ENCODE peak calls at places on chromosomes 6 and 20, in four cellular contexts. One of them, this sample, is unnamed.

GRCh38 chr20:5580940-5581708 is 169.1 kb upstream of the SHLD1 start:
- DNase-seq in GM23338: no peak
- DNase-seq in GM23248: no peak
- DNase-seq in SK-N-SH: no peak
- DNase-seq in this sample: no peak

GRCh38 chr20:45890077-45890996 is 671 bp downstream of the NEURL2 start:
- DNase-seq in GM23338: peak; percentile 92
- DNase-seq in GM23248: peak; percentile 83
- DNase-seq in SK-N-SH: peak; percentile 91
- DNase-seq in this sample: peak; percentile 92

GRCh38 chr6:42217165-42217522 is 517 bp downstream of the MRPS10 start:
- DNase-seq in GM23338: no peak
- DNase-seq in GM23248: peak; percentile 42
- DNase-seq in SK-N-SH: no peak
- DNase-seq in this sample: no peak

GRCh38 chr6:3035397-3035796 is 32.9 kb upstream of the RIPK1 start:
- DNase-seq in GM23338: no peak
- DNase-seq in GM23248: no peak
- DNase-seq in SK-N-SH: no peak
- DNase-seq in this sample: no peak

GRCh38 chr6:2770171-2770570 is 5.0 kb downstream of the WRNIP1 start:
- DNase-seq in GM23338: peak; percentile 28
- DNase-seq in GM23248: no peak
- DNase-seq in SK-N-SH: peak; percentile 71
- DNase-seq in this sample: no peak

GRCh38 chr20:46563170-46563847 is 12.9 kb upstream of the OCSTAMP start:
- DNase-seq in GM23338: peak; percentile 70
- DNase-seq in GM23248: no peak
- DNase-seq in SK-N-SH: no peak
- DNase-seq in this sample: no peak

GRCh38 chr6:169166896-169167580 is 86.6 kb downstream of the THBS2 start:
- DNase-seq in GM23338: no peak
- DNase-seq in GM23248: no peak
- DNase-seq in SK-N-SH: peak; percentile 20
- DNase-seq in this sample: no peak

GRCh38 chr6:166589334-166589731 is 2.9 kb upstream of the RAMACL start:
- DNase-seq in GM23338: no peak
- DNase-seq in GM23248: no peak
- DNase-seq in SK-N-SH: no peak
- DNase-seq in this sample: no peak

GRCh38 chr20:57326667-57327455 is 2.7 kb upstream of the SPO11 start:
- DNase-seq in GM23338: peak; percentile 21
- DNase-seq in GM23248: no peak
- DNase-seq in SK-N-SH: no peak
- DNase-seq in this sample: peak; percentile 65

GRCh38 chr6:132919028-132919427 is 104.7 kb downstream of the RPS12 start:
- DNase-seq in GM23338: peak; percentile 18
- DNase-seq in GM23248: no peak
- DNase-seq in SK-N-SH: peak; percentile 6
- DNase-seq in this sample: no peak

GRCh38 chr6:53701333-53702073 is 35.9 kb upstream of the KLHL31 start:
- DNase-seq in GM23338: no peak
- DNase-seq in GM23248: no peak
- DNase-seq in SK-N-SH: no peak
- DNase-seq in this sample: no peak

GRCh38 chr6:100568255-100568654 is 103.5 kb upstream of the SIM1 start:
- DNase-seq in GM23338: no peak
- DNase-seq in GM23248: no peak
- DNase-seq in SK-N-SH: no peak
- DNase-seq in this sample: no peak

GRCh38 chr6:147156799-147157382 is 47.3 kb upstream of the STXBP5 start:
- DNase-seq in GM23338: no peak
- DNase-seq in GM23248: peak; percentile 51
- DNase-seq in SK-N-SH: no peak
- DNase-seq in this sample: peak; percentile 17

GRCh38 chr6:71533939-71534379 is 245.3 kb downstream of the OGFRL1 start:
- DNase-seq in GM23338: peak; percentile 39
- DNase-seq in GM23248: peak; percentile 54
- DNase-seq in SK-N-SH: peak; percentile 34
- DNase-seq in this sample: peak; percentile 48

GRCh38 chr6:151209071-151209831 is 30.5 kb upstream of the AKAP12 start:
- DNase-seq in GM23338: no peak
- DNase-seq in GM23248: peak; percentile 64
- DNase-seq in SK-N-SH: peak; percentile 54
- DNase-seq in this sample: peak; percentile 7

GRCh38 chr20:12466915-12467314 is 541.9 kb upstream of the SPTLC3 start:
- DNase-seq in GM23338: peak; percentile 37
- DNase-seq in GM23248: no peak
- DNase-seq in SK-N-SH: no peak
- DNase-seq in this sample: no peak

GRCh38 chr6:37868447-37868825 is 48.9 kb downstream of the ZFAND3 start:
- DNase-seq in GM23338: no peak
- DNase-seq in GM23248: peak; percentile 82
- DNase-seq in SK-N-SH: no peak
- DNase-seq in this sample: no peak

GRCh38 chr20:64107736-64108457 is 532 bp upstream of the NPBWR2 start:
- DNase-seq in GM23338: peak; percentile 0
- DNase-seq in GM23248: no peak
- DNase-seq in SK-N-SH: no peak
- DNase-seq in this sample: no peak

GRCh38 chr20:15814903-15815302 is 758.3 kb downstream of the KIF16B start:
- DNase-seq in GM23338: no peak
- DNase-seq in GM23248: peak; percentile 65
- DNase-seq in SK-N-SH: no peak
- DNase-seq in this sample: peak; percentile 4

GRCh38 chr6:15872252-15873103 is 209.7 kb upstream of the DTNBP1 start:
- DNase-seq in GM23338: no peak
- DNase-seq in GM23248: peak; percentile 82
- DNase-seq in SK-N-SH: no peak
- DNase-seq in this sample: no peak

GRCh38 chr6:79711167-79711566 is 80.0 kb downstream of the SH3BGRL2 start:
- DNase-seq in GM23338: no peak
- DNase-seq in GM23248: no peak
- DNase-seq in SK-N-SH: no peak
- DNase-seq in this sample: no peak

GRCh38 chr6:35583893-35584688 is 71.4 kb upstream of the TULP1 start:
- DNase-seq in GM23338: peak; percentile 91
- DNase-seq in GM23248: peak; percentile 76
- DNase-seq in SK-N-SH: peak; percentile 52
- DNase-seq in this sample: peak; percentile 84

GRCh38 chr20:3661060-3661820 is 2.0 kb downstream of the GFRA4 start:
- DNase-seq in GM23338: peak; percentile 62
- DNase-seq in GM23248: peak; percentile 14
- DNase-seq in SK-N-SH: peak; percentile 50
- DNase-seq in this sample: no peak

GRCh38 chr6:33278392-33278741 is 1.4 kb downstream of the B3GALT4 start:
- DNase-seq in GM23338: no peak
- DNase-seq in GM23248: peak; percentile 40
- DNase-seq in SK-N-SH: no peak
- DNase-seq in this sample: no peak

GRCh38 chr20:54257090-54257816 is 49.4 kb downstream of the PFDN4 start:
- DNase-seq in GM23338: no peak
- DNase-seq in GM23248: peak; percentile 84
- DNase-seq in SK-N-SH: no peak
- DNase-seq in this sample: peak; percentile 16

GRCh38 chr6:82216549-82216948 is 31.0 kb downstream of the IBTK start:
- DNase-seq in GM23338: no peak
- DNase-seq in GM23248: no peak
- DNase-seq in SK-N-SH: no peak
- DNase-seq in this sample: no peak

GRCh38 chr6:125519367-125519766 is 217.6 kb upstream of the HDDC2 start:
- DNase-seq in GM23338: no peak
- DNase-seq in GM23248: no peak
- DNase-seq in SK-N-SH: no peak
- DNase-seq in this sample: no peak

GRCh38 chr20:51583073-51583472 is 40.6 kb upstream of the NFATC2 start:
- DNase-seq in GM23338: no peak
- DNase-seq in GM23248: no peak
- DNase-seq in SK-N-SH: no peak
- DNase-seq in this sample: no peak

GRCh38 chr6:29916741-29917140 is 25.6 kb upstream of the HLA-A start:
- DNase-seq in GM23338: no peak
- DNase-seq in GM23248: no peak
- DNase-seq in SK-N-SH: no peak
- DNase-seq in this sample: no peak

GRCh38 chr20:47311211-47311610 is 45.3 kb downstream of the ZMYND8 start:
- DNase-seq in GM23338: no peak
- DNase-seq in GM23248: no peak
- DNase-seq in SK-N-SH: no peak
- DNase-seq in this sample: no peak

GRCh38 chr20:60058869-60059268 is 100.6 kb downstream of the CDH26 start:
- DNase-seq in GM23338: no peak
- DNase-seq in GM23248: no peak
- DNase-seq in SK-N-SH: no peak
- DNase-seq in this sample: no peak

GRCh38 chr6:96812077-96812703 is 25.1 kb downstream of the GPR63 start:
- DNase-seq in GM23338: no peak
- DNase-seq in GM23248: peak; percentile 27
- DNase-seq in SK-N-SH: no peak
- DNase-seq in this sample: no peak

GRCh38 chr6:15498640-15499039 is 164.2 kb downstream of the DTNBP1 start:
- DNase-seq in GM23338: no peak
- DNase-seq in GM23248: peak; percentile 52
- DNase-seq in SK-N-SH: no peak
- DNase-seq in this sample: no peak

GRCh38 chr6:26122793-26123674 is 35.8 kb downstream of the HFE start:
- DNase-seq in GM23338: peak; percentile 99
- DNase-seq in GM23248: peak; percentile 94
- DNase-seq in SK-N-SH: peak; percentile 76
- DNase-seq in this sample: peak; percentile 93
- H3K4me1 ChIP-seq in GM23338: peaks cover 3% of the 10 kb centered on the region
- H3K4me1 ChIP-seq in GM23248: peaks cover 15% of the 10 kb centered on the region
- H3K4me1 ChIP-seq in SK-N-SH: peaks cover 7% of the 10 kb centered on the region
- H3K4me1 ChIP-seq in this sample: peaks cover 9% of the 10 kb centered on the region

DNA sequence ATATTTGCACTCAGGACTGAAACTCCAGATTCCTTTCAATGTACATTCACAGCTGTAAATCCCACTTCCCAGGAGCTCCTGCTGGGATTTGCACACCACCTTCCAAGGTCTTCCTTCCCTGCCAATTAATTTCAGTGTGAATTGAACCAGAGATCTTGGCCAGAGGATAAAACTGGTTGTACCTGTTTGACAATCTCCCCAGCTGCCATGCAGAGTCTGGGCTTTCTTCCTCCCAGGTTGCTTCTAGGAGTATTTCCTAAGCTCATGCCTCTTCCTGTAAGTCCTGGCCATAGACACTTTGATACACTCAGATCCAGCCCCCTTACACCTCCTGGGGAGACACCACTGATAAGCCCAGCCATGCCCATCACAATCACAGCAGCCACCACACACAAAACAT is 15.6 kb downstream of the MAFB start:
- DNase-seq in GM23338: peak; percentile 24
- DNase-seq in GM23248: no peak
- DNase-seq in SK-N-SH: no peak
- DNase-seq in this sample: no peak
- H3K9me2 ChIP-seq in GM23338: no peaks in the 10 kb centered on the region
- H3K9me2 ChIP-seq in GM23248: no peaks in the 10 kb centered on the region
- H3K9me2 ChIP-seq in SK-N-SH: no peaks in the 10 kb centered on the region
- H3K9me2 ChIP-seq in this sample: no peaks in the 10 kb centered on the region

DNA sequence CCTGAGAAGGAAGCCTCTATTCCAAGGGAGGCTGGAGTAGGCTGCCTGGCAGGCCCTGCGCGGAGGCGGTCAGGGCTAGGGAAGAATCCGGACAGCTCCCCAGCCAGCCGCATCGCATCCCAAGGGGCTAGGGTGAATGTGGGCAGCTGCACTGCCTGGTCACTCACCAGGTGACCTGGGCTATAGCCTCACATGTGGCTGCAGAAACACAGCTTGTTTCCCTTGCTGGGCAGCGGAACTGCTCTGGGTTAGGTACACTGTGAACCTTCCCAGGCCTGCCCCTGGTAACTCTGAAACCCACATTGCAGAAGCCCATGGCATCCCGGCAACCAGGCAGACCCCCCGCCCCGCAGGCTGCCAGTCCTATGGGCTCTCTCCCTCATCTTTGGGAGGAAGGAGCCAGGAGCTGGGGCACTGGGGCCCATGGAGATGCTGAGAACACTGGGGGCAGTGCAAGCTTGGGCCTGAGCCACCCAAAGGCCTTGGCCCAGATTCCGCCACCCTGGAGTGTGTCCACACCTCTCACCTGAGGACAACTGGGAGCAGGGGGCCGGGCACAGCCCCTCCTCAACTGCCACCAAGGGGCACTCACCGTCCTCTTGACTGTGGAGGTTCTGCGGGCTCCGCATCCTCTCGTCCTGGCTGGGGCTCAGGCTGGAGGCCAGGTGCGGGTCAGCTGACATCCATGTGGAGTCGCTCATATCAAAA is 111.0 kb downstream of the NOL4L start:
- DNase-seq in GM23338: no peak
- DNase-seq in GM23248: no peak
- DNase-seq in SK-N-SH: peak; percentile 22
- DNase-seq in this sample: no peak
- H3K4me1 ChIP-seq in GM23338: peaks cover 62% of the 10 kb centered on the region
- H3K4me1 ChIP-seq in GM23248: peaks cover 20% of the 10 kb centered on the region
- H3K4me1 ChIP-seq in SK-N-SH: peaks cover 51% of the 10 kb centered on the region
- H3K4me1 ChIP-seq in this sample: peaks cover 91% of the 10 kb centered on the region

DNA sequence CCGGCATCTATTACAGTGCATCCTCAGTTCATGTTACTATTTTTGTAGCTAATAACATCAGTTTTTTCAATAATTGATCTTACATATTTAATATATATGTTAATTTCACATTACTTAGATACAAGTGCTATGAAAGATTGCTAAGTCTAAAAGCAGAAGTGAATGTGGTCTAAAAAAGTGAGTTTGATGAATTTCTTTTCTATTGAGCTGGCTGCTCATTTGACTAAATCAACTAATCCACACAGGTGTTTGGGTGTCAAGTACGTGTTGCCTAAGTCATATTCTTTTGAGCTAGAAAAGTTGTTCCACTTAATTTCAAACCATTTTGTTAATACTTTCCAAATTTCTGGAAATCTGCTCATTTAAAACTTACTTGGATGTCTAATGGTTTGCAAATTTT is 46.6 kb upstream of the EZR start:
- DNase-seq in GM23338: no peak
- DNase-seq in GM23248: no peak
- DNase-seq in SK-N-SH: no peak
- DNase-seq in this sample: no peak
- H3K9me2 ChIP-seq in GM23338: peaks cover 6% of the 10 kb centered on the region
- H3K9me2 ChIP-seq in GM23248: no peaks in the 10 kb centered on the region
- H3K9me2 ChIP-seq in SK-N-SH: no peaks in the 10 kb centered on the region
- H3K9me2 ChIP-seq in this sample: no peaks in the 10 kb centered on the region

GRCh38 chr6:143079325-143079640 is 18.6 kb downstream of the AIG1 start:
- DNase-seq in GM23338: no peak
- DNase-seq in GM23248: no peak
- DNase-seq in SK-N-SH: no peak
- DNase-seq in this sample: no peak
- H3K4me1 ChIP-seq in GM23338: peaks cover 8% of the 10 kb centered on the region
- H3K4me1 ChIP-seq in GM23248: no peaks in the 10 kb centered on the region
- H3K4me1 ChIP-seq in SK-N-SH: no peaks in the 10 kb centered on the region
- H3K4me1 ChIP-seq in this sample: no peaks in the 10 kb centered on the region

This sample was measured in hepatocyte.